ENCODE peak calls at places on chromosomes 1 and 21, in four cellular contexts. M, P, Q and X are unnamed samples.

GRCh38 chr1:67735806-67736627 is 51.0 kb downstream of the GADD45A start:
- DNase-seq in M (peak), Q (peak), P (peak), X (peak)

GRCh38 chr1:156510709-156511108 is 10.1 kb upstream of the MEF2D start:
- DNase-seq in Q (no peak), P (no peak), M (no peak), X (no peak)

GRCh38 chr1:42676534-42677087 is 5.6 kb upstream of the YBX1 start:
- DNase-seq in Q (no peak), M (no peak), P (no peak), X (no peak)

GRCh38 chr1:42887366-42887765 is 41.0 kb downstream of the ZNF691 start:
- DNase-seq in M (no peak), Q (no peak), P (no peak), X (no peak)

GRCh38 chr1:6113116-6113515 is 67.0 kb downstream of the CHD5 start:
- DNase-seq in M (no peak), Q (no peak), P (no peak), X (no peak)

GRCh38 chr21:29186246-29186645 is 55.8 kb downstream of the MAP3K7CL start:
- DNase-seq in M (no peak), Q (no peak), P (no peak), X (no peak)

GRCh38 chr1:145805057-145805456 is 18.8 kb downstream of the RNF115 start:
- DNase-seq in M (no peak), Q (no peak), P (no peak), X (no peak)

GRCh38 chr1:203652718-203653461 is 26.3 kb downstream of the ATP2B4 start:
- DNase-seq in M (no peak), P (no peak), Q (no peak), X (no peak)

GRCh38 chr1:225466848-225467192 is 39.0 kb upstream of the LBR start:
- DNase-seq in M (no peak), Q (no peak), P (no peak), X (no peak)